ENCODE peak calls at places on chromosomes 1 and 21, in four cellular contexts. J, R, B and F are unnamed samples.

GRCh38 chr1:212668477-212668876 is 31.2 kb downstream of the BATF3 start:
- DNase-seq in J (no peak), R (peak), B (no peak), F (no peak)

GRCh38 chr1:191343816-191344215 is 814.4 kb upstream of the RGS18 start:
- DNase-seq in B (no peak), R (no peak), J (peak), F (no peak)

GRCh38 chr1:204650911-204651570 is 34.5 kb downstream of the LRRN2 start:
- DNase-seq in B (no peak), R (no peak), J (no peak), F (no peak)

GRCh38 chr1:1264868-1265272 is 8.8 kb downstream of the UBE2J2 start:
- DNase-seq in J (peak), B (no peak), R (peak), F (no peak)

GRCh38 chr1:212671342-212672031 is 28.2 kb downstream of the BATF3 start:
- DNase-seq in J (peak), R (peak), B (no peak), F (no peak)

GRCh38 chr1:147080013-147080661 is 92.1 kb downstream of the PRKAB2 start:
- DNase-seq in J (no peak), B (no peak), R (peak), F (no peak)

GRCh38 chr1:41394918-41395598 is 33.8 kb downstream of the FOXO6 start:
- DNase-seq in B (no peak), R (peak), J (no peak), F (peak)

GRCh38 chr21:43865471-43866181 is 603 bp downstream of the AGPAT3 start:
- DNase-seq in J (peak), B (no peak), R (peak), F (peak)

GRCh38 chr1:229070168-229070567 is 200.7 kb upstream of the RAB4A start:
- DNase-seq in B (no peak), R (no peak), J (peak), F (no peak)

GRCh38 chr1:244918422-244919319 is 54.3 kb upstream of the HNRNPU start:
- DNase-seq in R (peak), B (no peak), J (peak), F (peak)

GRCh38 chr1:232737917-232738316 is 67.3 kb upstream of the MAP10 start:
- DNase-seq in J (no peak), R (no peak), B (no peak), F (no peak)

GRCh38 chr1:244318512-244318911 is 133.2 kb downstream of the ADSS2 start:
- DNase-seq in B (no peak), J (no peak), R (no peak), F (no peak)

GRCh38 chr1:220164517-220164916 is 70.6 kb downstream of the IARS2 start:
- DNase-seq in R (no peak), B (no peak), J (no peak), F (no peak)

GRCh38 chr1:228341450-228341813 is 65.2 kb downstream of the TRIM11 start:
- DNase-seq in J (no peak), R (no peak), B (no peak), F (no peak)

GRCh38 chr1:183454377-183454776 is 17.9 kb upstream of the SMG7 start:
- DNase-seq in B (no peak), J (no peak), R (no peak), F (no peak)

GRCh38 chr1:111948209-111949131 is 41.0 kb downstream of the KCND3 start:
- DNase-seq in J (no peak), R (no peak), B (no peak), F (no peak)

GRCh38 chr1:168164771-168165170 is 14.0 kb upstream of the TIPRL start:
- DNase-seq in J (peak), B (no peak), R (no peak), F (no peak)

GRCh38 chr1:201618375-201618774 is 79.4 kb downstream of the NAV1 start:
- DNase-seq in R (no peak), J (no peak), B (no peak), F (no peak)

GRCh38 chr1:111967067-111967690 is 22.3 kb downstream of the KCND3 start:
- DNase-seq in R (no peak), J (no peak), B (no peak), F (no peak)

GRCh38 chr1:216499581-216500272 is 76.5 kb upstream of the USH2A start:
- DNase-seq in B (no peak), R (no peak), J (no peak), F (no peak)

GRCh38 chr1:94924967-94925366 is 1.9 kb downstream of the CNN3 start:
- DNase-seq in R (no peak), B (no peak), J (peak), F (no peak)

GRCh38 chr21:40672602-40673001 is 174.4 kb downstream of the DSCAM start:
- DNase-seq in B (no peak), J (no peak), R (no peak), F (no peak)

GRCh38 chr1:39760074-39761008 is 10.8 kb downstream of the OXCT2 start:
- DNase-seq in R (no peak), B (no peak), J (no peak), F (no peak)

GRCh38 chr1:202085682-202086373 is 36.9 kb upstream of the GPR37L1 start:
- DNase-seq in B (no peak), R (peak), J (peak), F (peak)

GRCh38 chr1:214473392-214473791 is 78.0 kb downstream of the PTPN14 start:
- DNase-seq in B (no peak), J (peak), R (no peak), F (no peak)

GRCh38 chr1:12315126-12315525 is 85.3 kb downstream of the VPS13D start:
- DNase-seq in J (no peak), R (no peak), B (no peak), F (no peak)

GRCh38 chr1:103371234-103371633 is 154.3 kb upstream of the RNPC3 start:
- DNase-seq in R (no peak), B (no peak), J (peak), F (no peak)

GRCh38 chr1:160209656-160210046 is 4.5 kb downstream of the PEA15 start:
- DNase-seq in B (no peak), R (no peak), J (no peak), F (no peak)

GRCh38 chr21:38995755-38996154 is 187.5 kb downstream of the PSMG1 start:
- DNase-seq in B (no peak), R (no peak), J (no peak), F (no peak)

DNA sequence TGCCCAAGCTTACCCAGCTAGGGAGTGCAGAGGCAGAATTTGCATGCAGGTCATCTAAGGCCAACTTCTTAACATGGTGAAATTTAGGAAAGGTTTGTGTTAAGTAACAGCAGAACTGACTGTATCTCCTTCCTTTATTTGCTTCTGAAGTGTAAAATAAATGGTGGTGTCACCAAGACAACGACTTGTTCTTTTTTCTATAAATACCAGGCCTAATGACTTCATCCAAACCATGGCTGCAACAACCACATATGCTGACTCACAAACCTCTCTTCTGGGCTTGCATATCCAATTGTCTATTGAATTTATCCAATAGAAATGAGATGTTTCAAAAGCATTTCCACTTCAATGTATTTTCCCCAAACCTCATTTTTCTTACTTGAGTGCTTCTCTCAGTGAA is 19.1 kb downstream of the COL24A1 start:
- DNase-seq in R (no peak), J (peak), B (no peak), F (no peak)
- TF ChIP-seq CHD1 in R (no peak), J (no peak), B (no peak), F (no peak)

GRCh38 chr1:93841771-93842170 is 37.2 kb downstream of the DNTTIP2 start:
- DNase-seq in B (no peak), J (no peak), R (no peak), F (no peak)

GRCh38 chr1:93845554-93846150 is 33.4 kb downstream of the DNTTIP2 start:
- DNase-seq in B (no peak), J (peak), R (no peak), F (peak)

GRCh38 chr1:93844262-93845045 is 34.6 kb downstream of the DNTTIP2 start:
- DNase-seq in J (peak), R (no peak), B (peak), F (peak)

GRCh38 chr1:93840956-93841482 is 38.0 kb downstream of the DNTTIP2 start:
- DNase-seq in J (no peak), B (no peak), R (no peak), F (no peak)

GRCh38 chr1:93842750-93843500 is 36.1 kb downstream of the DNTTIP2 start:
- DNase-seq in B (no peak), R (no peak), J (peak), F (no peak)
- TF ChIP-seq CHD1 in B (no peak), R (no peak), J (no peak), F (no peak)

GRCh38 chr1:5423109-5423508 is 569.1 kb downstream of the NPHP4 start:
- DNase-seq in B (no peak), J (no peak), R (no peak), F (no peak)

GRCh38 chr1:5416518-5416917 is 575.7 kb downstream of the NPHP4 start:
- DNase-seq in R (no peak), B (no peak), J (no peak), F (no peak)

GRCh38 chr1:5415621-5416020 is 576.6 kb downstream of the NPHP4 start:
- DNase-seq in R (no peak), J (no peak), B (no peak), F (no peak)

GRCh38 chr1:5424802-5425201 is 567.4 kb downstream of the NPHP4 start:
- DNase-seq in J (no peak), R (no peak), B (no peak), F (no peak)

GRCh38 chr1:5419501-5419900 is 572.7 kb downstream of the NPHP4 start:
- DNase-seq in R (no peak), J (no peak), B (no peak), F (no peak)
- TF ChIP-seq CHD1 in R (no peak), J (no peak), B (no peak), F (no peak)

GRCh38 chr21:42749226-42749625 is 95.8 kb downstream of the PDE9A start:
- DNase-seq in J (no peak), R (no peak), B (no peak), F (no peak)
- TF ChIP-seq CHD1 in J (no peak), R (no peak), B (no peak), F (no peak)

GRCh38 chr1:97820470-97821188 is 100.2 kb downstream of the DPYD start:
- DNase-seq in R (no peak), J (peak), B (no peak), F (no peak)
- TF ChIP-seq CHD1 in R (no peak), J (no peak), B (no peak), F (no peak)